ENCODE peak calls at places on chromosomes 2 and 18, in seven cellular contexts. V is natural killer cell; M is breast epithelium; U is HCT116; O is HuH-7; W is IMR-90; I is activated CD8-positive, alpha-beta T cell treated with anti-CD3 and anti-CD28 coated beads for 36 hours. X is an unnamed sample.

GRCh38 chr18:22741318-22741717 is 191.8 kb upstream of the RBBP8 start:
- DNase-seq in V (no peak), M (no peak), U (no peak), O (no peak), W (no peak), I (no peak), X (no peak)

GRCh38 chr2:207734264-207734635 is 22.8 kb downstream of the CCNYL1 start:
- DNase-seq in V (no peak), M (no peak), U (peak), O (peak), W (peak), I (no peak), X (peak)

GRCh38 chr2:43324589-43325447 is 98.4 kb upstream of the ZFP36L2 start:
- DNase-seq in V (no peak), M (no peak), U (no peak), O (no peak), W (no peak), I (no peak), X (no peak)

GRCh38 chr18:80194874-80195570 is 52.3 kb downstream of the PARD6G start:
- DNase-seq in V (no peak), M (no peak), U (no peak), O (no peak), W (no peak), I (peak), X (no peak)

GRCh38 chr2:85733121-85733960 is 20.4 kb upstream of the ATOH8 start:
- DNase-seq in V (no peak), M (no peak), U (no peak), O (no peak), W (no peak), I (no peak), X (no peak)

GRCh38 chr2:98928242-98928641 is 7.8 kb downstream of the CRACDL start:
- DNase-seq in V (no peak), M (no peak), U (no peak), O (no peak), W (no peak), I (no peak), X (no peak)

GRCh38 chr2:163601377-163601776 is 134.4 kb downstream of the FIGN start:
- DNase-seq in V (no peak), M (no peak), U (no peak), O (no peak), W (peak), I (no peak), X (no peak)

GRCh38 chr2:189022002-189022401 is 47.8 kb downstream of the COL3A1 start:
- DNase-seq in V (no peak), M (no peak), U (no peak), O (no peak), W (peak), I (no peak), X (peak)

GRCh38 chr2:128550389-128550788 is 231.7 kb upstream of the HS6ST1 start:
- DNase-seq in V (no peak), M (no peak), U (no peak), O (no peak), W (no peak), I (no peak), X (no peak)

GRCh38 chr2:2800697-2801096 is 469.6 kb upstream of the MYT1L start:
- DNase-seq in V (no peak), M (no peak), U (no peak), O (no peak), W (no peak), I (no peak), X (no peak)

GRCh38 chr18:57885931-57886330 is 82.8 kb upstream of the ATP8B1 start:
- DNase-seq in V (no peak), M (no peak), U (no peak), O (no peak), W (no peak), I (no peak), X (no peak)

GRCh38 chr18:3713166-3713565 is 263.2 kb downstream of the TGIF1 start:
- DNase-seq in V (no peak), M (no peak), U (no peak), O (no peak), W (no peak), I (no peak), X (no peak)